ENCODE peak calls at places on chromosomes 6 and 20, in nine cellular contexts. One of them, this sample, is unnamed.

GRCh38 chr20:51350941-51351631 is 191.4 kb downstream of the NFATC2 start:
- DNase-seq in colonic mucosa: no peak
- DNase-seq in bronchial epithelial cell: peak
- DNase-seq in suprapubic skin: no peak
- DNase-seq in GM23248: peak
- DNase-seq in left ventricle myocardium inferior: no peak
- DNase-seq in A673: no peak
- DNase-seq in heart right ventricle: no peak
- DNase-seq in fibroblast of mammary gland: peak
- DNase-seq in this sample: peak

GRCh38 chr6:70312165-70312564 is 9.3 kb upstream of the COL9A1 start:
- DNase-seq in colonic mucosa: no peak
- DNase-seq in bronchial epithelial cell: peak
- DNase-seq in suprapubic skin: no peak
- DNase-seq in GM23248: peak
- DNase-seq in left ventricle myocardium inferior: no peak
- DNase-seq in A673: no peak
- DNase-seq in heart right ventricle: no peak
- DNase-seq in fibroblast of mammary gland: peak
- DNase-seq in this sample: peak

GRCh38 chr20:47886454-47887041 is 101.3 kb upstream of the SULF2 start:
- DNase-seq in colonic mucosa: no peak
- DNase-seq in bronchial epithelial cell: no peak
- DNase-seq in suprapubic skin: no peak
- DNase-seq in GM23248: no peak
- DNase-seq in left ventricle myocardium inferior: no peak
- DNase-seq in A673: no peak
- DNase-seq in heart right ventricle: no peak
- DNase-seq in fibroblast of mammary gland: no peak
- DNase-seq in this sample: no peak

GRCh38 chr6:157246048-157246630 is 77.2 kb downstream of the TMEM242 start:
- DNase-seq in colonic mucosa: no peak
- DNase-seq in bronchial epithelial cell: no peak
- DNase-seq in suprapubic skin: peak
- DNase-seq in GM23248: peak
- DNase-seq in left ventricle myocardium inferior: no peak
- DNase-seq in A673: no peak
- DNase-seq in heart right ventricle: no peak
- DNase-seq in fibroblast of mammary gland: peak
- DNase-seq in this sample: peak

GRCh38 chr20:40980106-40980827 is 48.4 kb upstream of the TOP1 start:
- DNase-seq in colonic mucosa: no peak
- DNase-seq in bronchial epithelial cell: no peak
- DNase-seq in suprapubic skin: no peak
- DNase-seq in GM23248: no peak
- DNase-seq in left ventricle myocardium inferior: no peak
- DNase-seq in A673: no peak
- DNase-seq in heart right ventricle: no peak
- DNase-seq in fibroblast of mammary gland: peak
- DNase-seq in this sample: peak

GRCh38 chr6:53250137-53250760 is 98.5 kb downstream of the ELOVL5 start:
- DNase-seq in colonic mucosa: no peak
- DNase-seq in bronchial epithelial cell: peak
- DNase-seq in suprapubic skin: no peak
- DNase-seq in GM23248: peak
- DNase-seq in left ventricle myocardium inferior: no peak
- DNase-seq in A673: no peak
- DNase-seq in heart right ventricle: no peak
- DNase-seq in fibroblast of mammary gland: peak
- DNase-seq in this sample: peak

GRCh38 chr20:43448748-43449535 is 8.8 kb upstream of the SRSF6 start:
- DNase-seq in colonic mucosa: peak
- DNase-seq in bronchial epithelial cell: peak
- DNase-seq in suprapubic skin: peak
- DNase-seq in GM23248: peak
- DNase-seq in left ventricle myocardium inferior: no peak
- DNase-seq in A673: peak
- DNase-seq in heart right ventricle: no peak
- DNase-seq in fibroblast of mammary gland: peak
- DNase-seq in this sample: peak

GRCh38 chr20:10089871-10090587 is 55.2 kb downstream of the ANKEF1 start:
- DNase-seq in colonic mucosa: no peak
- DNase-seq in bronchial epithelial cell: peak
- DNase-seq in suprapubic skin: no peak
- DNase-seq in GM23248: no peak
- DNase-seq in left ventricle myocardium inferior: no peak
- DNase-seq in A673: no peak
- DNase-seq in heart right ventricle: no peak
- DNase-seq in fibroblast of mammary gland: no peak
- DNase-seq in this sample: no peak

GRCh38 chr6:75183099-75183541 is 22.7 kb downstream of the COL12A1 start:
- DNase-seq in colonic mucosa: no peak
- DNase-seq in bronchial epithelial cell: no peak
- DNase-seq in suprapubic skin: no peak
- DNase-seq in GM23248: peak
- DNase-seq in left ventricle myocardium inferior: no peak
- DNase-seq in A673: no peak
- DNase-seq in heart right ventricle: no peak
- DNase-seq in fibroblast of mammary gland: peak
- DNase-seq in this sample: peak

DNA sequence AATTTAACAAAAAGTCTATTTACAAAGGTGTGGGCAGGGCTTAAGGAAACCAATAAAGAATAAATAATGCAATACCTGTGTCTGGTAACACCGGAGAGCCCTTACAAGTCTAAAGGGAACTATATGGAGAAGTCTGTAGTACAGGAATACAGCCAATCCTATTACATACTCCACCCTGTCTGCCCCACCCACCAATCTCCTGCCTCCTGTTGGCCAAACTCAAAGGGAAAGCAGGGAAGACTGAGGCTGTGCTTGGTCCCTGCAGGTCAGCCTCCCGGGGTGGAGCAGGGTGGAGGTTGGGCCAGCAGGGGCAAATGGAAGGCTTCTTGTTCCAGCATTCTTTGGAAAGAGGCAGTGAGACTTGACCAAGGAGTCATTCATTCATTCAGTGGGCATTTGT is 31.5 kb downstream of the METTL24 start:
- DNase-seq in colonic mucosa: peak
- DNase-seq in bronchial epithelial cell: no peak
- DNase-seq in suprapubic skin: no peak
- DNase-seq in GM23248: no peak
- DNase-seq in left ventricle myocardium inferior: no peak
- DNase-seq in A673: no peak
- DNase-seq in heart right ventricle: no peak
- DNase-seq in fibroblast of mammary gland: no peak
- DNase-seq in this sample: no peak
- H3K4me3 ChIP-seq in colonic mucosa: no peak
- H3K4me3 ChIP-seq in bronchial epithelial cell: no peak
- H3K4me3 ChIP-seq in suprapubic skin: no peak
- H3K4me3 ChIP-seq in GM23248: no peak
- H3K4me3 ChIP-seq in left ventricle myocardium inferior: no peak
- H3K4me3 ChIP-seq in A673: no peak
- H3K4me3 ChIP-seq in heart right ventricle: no peak
- H3K4me3 ChIP-seq in fibroblast of mammary gland: no peak
- H3K4me3 ChIP-seq in this sample: no peak

DNA sequence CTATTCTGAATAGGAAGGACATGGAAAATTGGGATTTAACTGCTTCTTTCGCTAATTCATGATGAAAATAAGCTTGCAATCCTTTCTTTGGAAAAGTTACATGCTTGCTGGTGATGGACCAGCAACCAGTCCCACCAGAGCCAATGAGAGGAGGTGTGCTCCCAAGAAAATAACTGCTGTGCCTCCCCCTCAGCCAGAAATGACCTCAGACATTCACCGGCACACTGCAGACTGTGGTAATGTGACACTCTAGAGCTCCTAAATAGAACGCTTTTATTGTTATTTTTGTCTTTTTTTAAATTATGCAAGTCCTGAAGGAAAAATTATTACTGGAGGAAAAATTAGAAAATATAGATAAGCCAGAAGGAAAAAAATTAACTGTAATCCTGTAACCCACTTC is 2.6 kb downstream of the PYGB start:
- DNase-seq in colonic mucosa: peak
- DNase-seq in bronchial epithelial cell: no peak
- DNase-seq in suprapubic skin: no peak
- DNase-seq in GM23248: peak
- DNase-seq in left ventricle myocardium inferior: no peak
- DNase-seq in A673: no peak
- DNase-seq in heart right ventricle: no peak
- DNase-seq in fibroblast of mammary gland: peak
- DNase-seq in this sample: no peak
- H3K4me3 ChIP-seq in colonic mucosa: peak
- H3K4me3 ChIP-seq in bronchial epithelial cell: peak
- H3K4me3 ChIP-seq in suprapubic skin: peak
- H3K4me3 ChIP-seq in GM23248: peak
- H3K4me3 ChIP-seq in left ventricle myocardium inferior: peak
- H3K4me3 ChIP-seq in A673: no peak
- H3K4me3 ChIP-seq in heart right ventricle: peak
- H3K4me3 ChIP-seq in fibroblast of mammary gland: peak
- H3K4me3 ChIP-seq in this sample: peak

GRCh38 chr6:136282906-136283305 is 6.7 kb downstream of the BCLAF1 start:
- DNase-seq in colonic mucosa: no peak
- DNase-seq in bronchial epithelial cell: no peak
- DNase-seq in suprapubic skin: no peak
- DNase-seq in GM23248: no peak
- DNase-seq in left ventricle myocardium inferior: no peak
- DNase-seq in A673: no peak
- DNase-seq in heart right ventricle: no peak
- DNase-seq in fibroblast of mammary gland: no peak
- DNase-seq in this sample: no peak

GRCh38 chr6:136284909-136285308 is 4.7 kb downstream of the BCLAF1 start:
- DNase-seq in colonic mucosa: no peak
- DNase-seq in bronchial epithelial cell: peak
- DNase-seq in suprapubic skin: no peak
- DNase-seq in GM23248: peak
- DNase-seq in left ventricle myocardium inferior: no peak
- DNase-seq in A673: peak
- DNase-seq in heart right ventricle: no peak
- DNase-seq in fibroblast of mammary gland: peak
- DNase-seq in this sample: peak

GRCh38 chr6:136280032-136280609 is 9.5 kb downstream of the BCLAF1 start:
- DNase-seq in colonic mucosa: no peak
- DNase-seq in bronchial epithelial cell: no peak
- DNase-seq in suprapubic skin: no peak
- DNase-seq in GM23248: no peak
- DNase-seq in left ventricle myocardium inferior: no peak
- DNase-seq in A673: no peak
- DNase-seq in heart right ventricle: no peak
- DNase-seq in fibroblast of mammary gland: no peak
- DNase-seq in this sample: no peak
- H3K4me3 ChIP-seq in colonic mucosa: no peak
- H3K4me3 ChIP-seq in bronchial epithelial cell: no peak
- H3K4me3 ChIP-seq in suprapubic skin: no peak
- H3K4me3 ChIP-seq in GM23248: no peak
- H3K4me3 ChIP-seq in left ventricle myocardium inferior: no peak
- H3K4me3 ChIP-seq in A673: no peak
- H3K4me3 ChIP-seq in heart right ventricle: no peak
- H3K4me3 ChIP-seq in fibroblast of mammary gland: no peak
- H3K4me3 ChIP-seq in this sample: no peak

GRCh38 chr20:59062057-59062456 is 19.5 kb upstream of the PRELID3B start:
- DNase-seq in colonic mucosa: no peak
- DNase-seq in bronchial epithelial cell: no peak
- DNase-seq in suprapubic skin: no peak
- DNase-seq in GM23248: no peak
- DNase-seq in left ventricle myocardium inferior: no peak
- DNase-seq in A673: no peak
- DNase-seq in heart right ventricle: no peak
- DNase-seq in fibroblast of mammary gland: no peak
- DNase-seq in this sample: no peak

GRCh38 chr20:59063358-59064213 is 21.0 kb upstream of the PRELID3B start:
- DNase-seq in colonic mucosa: no peak
- DNase-seq in bronchial epithelial cell: peak
- DNase-seq in suprapubic skin: no peak
- DNase-seq in GM23248: peak
- DNase-seq in left ventricle myocardium inferior: peak
- DNase-seq in A673: peak
- DNase-seq in heart right ventricle: peak
- DNase-seq in fibroblast of mammary gland: peak
- DNase-seq in this sample: peak

GRCh38 chr20:59068534-59068933 is 25.9 kb upstream of the PRELID3B start:
- DNase-seq in colonic mucosa: no peak
- DNase-seq in bronchial epithelial cell: no peak
- DNase-seq in suprapubic skin: no peak
- DNase-seq in GM23248: no peak
- DNase-seq in left ventricle myocardium inferior: no peak
- DNase-seq in A673: no peak
- DNase-seq in heart right ventricle: no peak
- DNase-seq in fibroblast of mammary gland: no peak
- DNase-seq in this sample: no peak

DNA sequence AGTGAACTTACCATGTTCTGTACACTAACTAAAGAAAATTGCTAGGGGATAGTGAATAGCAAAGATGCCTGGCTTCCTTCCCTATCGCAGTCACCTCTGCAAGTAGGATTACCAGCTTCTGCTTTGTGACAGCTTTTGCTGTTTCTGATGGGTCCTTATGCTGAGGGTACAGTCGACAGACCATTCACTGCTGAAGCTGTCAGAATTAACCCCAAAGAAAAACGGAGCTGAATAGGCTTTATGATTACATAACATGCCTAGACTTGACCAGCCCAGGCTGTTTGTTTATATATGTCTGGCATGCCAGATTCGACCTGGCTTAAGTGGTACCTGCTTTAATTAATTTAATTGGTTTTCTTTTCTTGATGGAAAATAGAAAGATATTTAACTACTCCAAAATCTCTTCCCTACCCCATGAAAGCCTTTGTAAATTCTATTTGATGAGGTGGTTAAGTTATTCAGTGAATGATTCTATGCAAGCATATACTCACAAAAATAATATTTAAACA is 21.7 kb upstream of the PRELID3B start:
- DNase-seq in colonic mucosa: no peak
- DNase-seq in bronchial epithelial cell: peak
- DNase-seq in suprapubic skin: no peak
- DNase-seq in GM23248: no peak
- DNase-seq in left ventricle myocardium inferior: no peak
- DNase-seq in A673: no peak
- DNase-seq in heart right ventricle: no peak
- DNase-seq in fibroblast of mammary gland: no peak
- DNase-seq in this sample: no peak
- H3K4me3 ChIP-seq in colonic mucosa: no peak
- H3K4me3 ChIP-seq in bronchial epithelial cell: no peak
- H3K4me3 ChIP-seq in suprapubic skin: no peak
- H3K4me3 ChIP-seq in GM23248: no peak
- H3K4me3 ChIP-seq in left ventricle myocardium inferior: peak
- H3K4me3 ChIP-seq in A673: no peak
- H3K4me3 ChIP-seq in heart right ventricle: peak
- H3K4me3 ChIP-seq in fibroblast of mammary gland: no peak
- H3K4me3 ChIP-seq in this sample: no peak

This sample was measured in adipocyte.